ENCODE peak calls at places on chromosomes 12 and 14, in six cellular contexts. W is cardiac muscle cell, A is fibroblast of pulmonary artery, H is tibial artery, E is HCT116, G is brain microvascular endothelial cell. N is an unnamed sample.

GRCh38 chr12:129531004-129531403 is 372.8 kb downstream of the TMEM132D start:
- DNase-seq in A (no peak), G (no peak), W (no peak), E (no peak), H (no peak), N (no peak)

GRCh38 chr14:55954108-55954507 is 164.1 kb upstream of the PELI2 start:
- DNase-seq in G (no peak), A (no peak), W (no peak), E (no peak), H (no peak), N (no peak)

GRCh38 chr14:100062602-100063001 is 2.6 kb upstream of the EVL start:
- DNase-seq in A (no peak), E (no peak), H (no peak), G (no peak), W (no peak), N (no peak)

GRCh38 chr14:75822522-75823288 is 159.1 kb downstream of the TGFB3 start:
- DNase-seq in W (no peak), A (peak; percentile 70), G (peak; percentile 70), E (peak; percentile 67), H (no peak), N (peak; percentile 70)

GRCh38 chr14:35420036-35420811 is 15.7 kb upstream of the NFKBIA start:
- DNase-seq in G (no peak), A (peak; percentile 59), E (no peak), W (no peak), H (no peak), N (no peak)

GRCh38 chr12:4203772-4204376 is 69.7 kb upstream of the CCND2 start:
- DNase-seq in E (no peak), A (no peak), W (no peak), G (no peak), H (no peak), N (no peak)

GRCh38 chr12:9763025-9763424 is 2.3 kb upstream of the CD69 start:
- DNase-seq in E (no peak), A (no peak), H (no peak), G (no peak), W (no peak), N (no peak)

GRCh38 chr12:42234970-42235369 is 3.1 kb downstream of the YAF2 start:
- DNase-seq in W (no peak), A (no peak), E (no peak), G (no peak), H (no peak), N (no peak)

GRCh38 chr12:75634244-75635222 is 123.1 kb upstream of the KRR1 start:
- DNase-seq in A (peak; percentile 43), G (no peak), H (no peak), E (no peak), W (no peak), N (no peak)

GRCh38 chr12:83318386-83318971 is 631.8 kb downstream of the TMTC2 start:
- DNase-seq in A (no peak), G (peak; percentile 3), H (no peak), E (no peak), W (peak; percentile 15), N (peak; percentile 4)

GRCh38 chr12:11580125-11580751 is 69.2 kb upstream of the ETV6 start:
- DNase-seq in W (no peak), H (peak; percentile 78), E (no peak), G (peak; percentile 39), A (peak; percentile 94), N (peak; percentile 92)

GRCh38 chr14:76985540-76986260 is 42.8 kb downstream of the IRF2BPL start:
- DNase-seq in W (no peak), G (peak; percentile 43), A (no peak), H (no peak), E (no peak), N (no peak)

GRCh38 chr12:92543872-92544271 is 158.9 kb upstream of the PLEKHG7 start:
- DNase-seq in H (no peak), G (no peak), W (peak; percentile 16), E (no peak), A (no peak), N (no peak)

GRCh38 chr14:101480747-101481530 is 80.4 kb upstream of the DIO3 start:
- DNase-seq in H (peak; percentile 49), A (peak; percentile 56), E (no peak), W (no peak), G (no peak), N (no peak)

GRCh38 chr12:101862245-101862644 is 15.1 kb upstream of the DRAM1 start:
- DNase-seq in A (no peak), G (no peak), W (no peak), H (no peak), E (no peak), N (no peak)

GRCh38 chr14:94612580-94613554 is 676 bp downstream of the SERPINA3 start:
- DNase-seq in W (no peak), E (no peak), H (no peak), A (peak; percentile 62), G (no peak), N (no peak)

GRCh38 chr12:110123861-110124183 is 335 bp upstream of the IFT81 start:
- DNase-seq in W (no peak), H (no peak), A (no peak), E (no peak), G (no peak), N (no peak)

GRCh38 chr12:98188649-98189048 is 326.7 kb upstream of the TMPO start:
- DNase-seq in E (no peak), W (no peak), H (no peak), A (peak; percentile 27), G (no peak), N (no peak)

GRCh38 chr14:31690056-31690455 is 128.9 kb downstream of the NUBPL start:
- DNase-seq in G (no peak), A (no peak), H (no peak), E (no peak), W (no peak), N (no peak)

GRCh38 chr12:401235-402126 is at the start of gene CCDC77:
- DNase-seq in E (peak; percentile 83), G (peak; percentile 90), A (peak; percentile 94), W (peak; percentile 95), H (peak; percentile 95), N (peak; percentile 62)

GRCh38 chr12:27505771-27506170 is 18.2 kb upstream of the PPFIBP1 start:
- DNase-seq in G (no peak), W (no peak), E (no peak), A (peak; percentile 48), H (no peak), N (no peak)

GRCh38 chr12:27504506-27504905 is 19.5 kb upstream of the PPFIBP1 start:
- DNase-seq in G (no peak), W (no peak), E (no peak), A (no peak), H (no peak), N (no peak)

GRCh38 chr12:27501956-27502562 is 21.9 kb upstream of the PPFIBP1 start:
- DNase-seq in G (no peak), E (no peak), A (no peak), H (no peak), W (no peak), N (no peak)

GRCh38 chr12:27506645-27507189 is 17.3 kb upstream of the PPFIBP1 start:
- DNase-seq in E (no peak), A (no peak), G (no peak), H (no peak), W (no peak), N (no peak)

DNA sequence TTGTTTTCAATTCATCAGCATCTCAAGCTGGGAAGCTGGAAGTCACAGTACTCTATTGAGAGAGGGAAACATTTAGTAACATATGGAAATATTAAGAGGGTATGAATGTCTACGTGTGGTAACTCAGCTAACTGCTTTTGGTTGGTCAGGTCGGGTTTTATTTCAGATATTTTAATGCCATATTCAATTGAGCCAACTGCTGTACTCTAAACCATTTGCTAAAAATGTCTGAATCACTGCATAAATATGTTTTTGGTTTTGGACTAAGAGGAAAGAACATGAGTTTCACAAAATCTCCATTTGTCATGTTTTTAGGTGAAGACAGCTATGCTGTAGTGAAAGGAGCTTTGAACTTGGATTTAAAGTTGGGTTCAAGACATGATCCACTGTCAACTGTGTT is 18.9 kb upstream of the PPFIBP1 start:
- DNase-seq in W (no peak), A (peak; percentile 50), H (no peak), E (no peak), G (no peak), N (peak; percentile 64)
- H3K4me3 ChIP-seq in W (no peak overlapping the region), A (no peak overlapping the region), H (no peak overlapping the region), E (no peak overlapping the region), G (no peak overlapping the region), N (no peak overlapping the region)

DNA sequence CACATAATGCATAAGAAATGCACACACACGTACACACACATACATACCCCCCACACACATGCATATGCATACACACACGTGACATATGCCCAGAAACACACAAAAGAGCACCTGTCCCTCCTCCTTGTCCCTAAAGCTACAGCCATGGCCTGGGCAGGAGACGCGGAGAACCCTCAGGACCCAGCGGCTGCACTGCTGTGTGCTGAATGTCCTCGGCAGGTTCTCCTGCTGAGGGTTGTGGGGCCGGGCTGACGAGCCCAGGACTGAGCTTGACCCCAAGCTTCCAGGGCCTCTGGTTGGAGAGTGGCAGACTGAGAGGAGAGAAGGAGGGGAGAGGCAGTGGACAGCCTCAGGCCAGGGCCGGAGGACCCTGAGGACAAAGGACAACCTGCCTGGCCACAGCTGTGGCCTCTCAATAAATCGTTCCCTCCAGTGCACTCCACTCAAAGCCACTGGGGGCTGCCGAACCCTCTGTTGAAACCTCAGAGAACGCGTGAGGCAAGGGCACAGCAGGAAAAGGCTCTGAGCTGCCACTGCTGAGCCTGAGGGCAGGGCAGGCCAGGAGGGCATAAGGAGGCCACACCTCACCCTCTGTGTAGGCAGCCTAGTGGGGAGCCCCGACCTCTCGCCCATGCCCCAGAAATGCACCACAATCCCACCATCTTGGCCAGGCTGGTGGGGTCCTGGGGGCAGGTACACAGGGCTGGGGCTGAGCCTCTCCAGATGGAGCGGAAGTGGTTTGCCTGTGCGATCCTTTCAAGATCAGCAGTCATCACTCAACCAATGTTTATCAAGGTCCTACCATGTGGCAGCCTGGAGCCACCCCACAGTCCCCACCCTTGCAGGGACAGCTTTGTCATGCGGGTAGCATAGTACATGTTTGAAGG is 3.1 kb downstream of the CACNA2D4 start:
- DNase-seq in H (peak; percentile 54), W (no peak), E (no peak), G (no peak), A (no peak), N (no peak)
- H3K4me3 ChIP-seq in H (no peak overlapping the region), W (no peak overlapping the region), E (no peak overlapping the region), G (no peak overlapping the region), A (no peak overlapping the region), N (no peak overlapping the region)

GRCh38 chr14:71597289-71597920 is 334.8 kb upstream of the RGS6 start:
- DNase-seq in G (no peak), A (no peak), W (no peak), E (no peak), H (no peak), N (no peak)
- H3K4me3 ChIP-seq in G (no peak overlapping the region), A (no peak overlapping the region), W (no peak overlapping the region), E (no peak overlapping the region), H (no peak overlapping the region), N (no peak overlapping the region)

DNA sequence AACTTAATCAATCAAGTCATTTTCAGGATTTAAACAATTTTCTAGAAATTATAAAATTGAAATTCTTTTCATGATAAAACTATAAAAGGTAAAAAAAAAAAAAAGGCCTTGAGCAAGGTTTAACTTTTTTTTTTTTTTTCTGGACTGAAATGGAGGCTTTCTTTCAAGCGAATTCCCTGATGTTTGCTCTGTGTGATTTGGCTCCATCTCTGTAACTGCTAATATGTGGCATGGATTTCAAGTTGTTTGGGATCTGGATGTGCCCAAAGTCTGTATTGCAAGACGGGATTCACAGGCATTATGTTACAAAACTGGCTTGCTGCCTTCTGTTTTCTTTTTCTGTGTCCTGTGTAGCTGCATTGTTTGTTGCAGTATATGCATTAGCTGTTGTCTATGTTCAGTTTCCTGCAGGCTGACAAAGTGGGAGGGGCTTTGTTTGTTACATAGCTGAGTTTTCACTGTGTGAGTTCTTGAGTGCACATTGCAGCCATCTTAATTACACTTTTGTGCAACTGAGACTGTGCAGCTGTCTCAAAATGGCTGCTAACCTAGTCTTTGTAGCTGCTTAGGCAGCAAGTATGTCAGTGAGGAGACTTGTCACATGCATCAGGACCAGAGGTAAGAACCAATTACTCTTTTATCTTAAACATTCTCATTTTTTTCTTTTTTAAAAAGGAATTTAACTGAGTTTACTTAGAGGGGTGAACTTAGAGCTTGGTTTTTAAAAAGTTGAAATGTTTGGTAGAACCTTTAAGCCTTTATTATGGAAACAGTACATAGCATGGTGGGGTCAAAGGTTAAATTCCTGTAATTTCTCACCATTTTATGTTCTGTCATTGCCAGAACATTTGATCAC is 19.5 kb downstream of the ATF7IP start:
- DNase-seq in G (peak; percentile 93), W (peak; percentile 70), A (peak; percentile 97), E (peak; percentile 93), H (peak; percentile 68), N (peak; percentile 81)
- H3K4me3 ChIP-seq in G (peak overlapping the region; percentile 40), W (peak overlapping the region; percentile 20), A (peak overlapping the region; percentile 48), E (peak overlapping the region; percentile 18), H (peak overlapping the region; percentile 22), N (peak overlapping the region; percentile 26)